ENCODE peak calls at places on chromosomes 5 and 9, in nine cellular contexts. R, L, K, N, X, D, V, T and S are unnamed samples.
A peak's percentile ranks its signal among the peaks of the same experiment; 100 is the strongest.

GRCh38 chr5:68460147-68460760 is 244.7 kb downstream of the PIK3R1 start:
- DNase-seq in R (peak; percentile 19), L (peak; percentile 37), K (peak; percentile 62), N (peak; percentile 77), X (peak; percentile 26), D (peak; percentile 79), V (peak; percentile 46), T (no peak), S (peak; percentile 85)

GRCh38 chr5:93596676-93597441 is 13.8 kb downstream of the NR2F1 start:
- DNase-seq in R (no peak), L (peak; percentile 20), K (no peak), N (peak; percentile 36), X (peak; percentile 70), D (no peak), V (peak; percentile 45), T (no peak), S (no peak)

GRCh38 chr9:126617003-126617739 is 3.4 kb downstream of the LMX1B start:
- DNase-seq in R (no peak), L (peak; percentile 22), K (no peak), N (no peak), X (no peak), D (no peak), V (no peak), T (no peak), S (no peak)

GRCh38 chr5:135930029-135930948 is 24.5 kb downstream of the LECT2 start:
- DNase-seq in R (no peak), L (peak; percentile 65), K (no peak), N (no peak), X (no peak), D (no peak), V (no peak), T (peak; percentile 46), S (no peak)

GRCh38 chr5:59079622-59080620 is 497.0 kb downstream of the RAB3C start:
- DNase-seq in R (no peak), L (no peak), K (peak; percentile 94), N (peak; percentile 98), X (no peak), D (peak; percentile 100), V (peak; percentile 54), T (no peak), S (peak; percentile 99)

GRCh38 chr5:181181650-181182565 is 23.1 kb downstream of the TRIM7 start:
- DNase-seq in R (peak; percentile 49), L (peak; percentile 71), K (peak; percentile 58), N (peak; percentile 84), X (peak; percentile 79), D (peak; percentile 77), V (peak; percentile 83), T (peak; percentile 35), S (peak; percentile 84)

GRCh38 chr5:174910245-174910737 is 185.9 kb downstream of the MSX2 start:
- DNase-seq in R (peak; percentile 31), L (peak; percentile 90), K (no peak), N (peak; percentile 67), X (peak; percentile 56), D (peak; percentile 44), V (peak; percentile 65), T (peak; percentile 67), S (peak; percentile 60)

GRCh38 chr9:26477963-26478362 is 414.6 kb downstream of the CAAP1 start:
- DNase-seq in R (no peak), L (no peak), K (no peak), N (no peak), X (no peak), D (no peak), V (no peak), T (no peak), S (no peak)

GRCh38 chr5:122101636-122102285 is 23.7 kb upstream of the LOX start:
- DNase-seq in R (no peak), L (peak; percentile 23), K (peak; percentile 57), N (peak; percentile 79), X (no peak), D (peak; percentile 78), V (peak; percentile 53), T (no peak), S (peak; percentile 80)

GRCh38 chr5:110590187-110590586 is 136.3 kb downstream of the TMEM232 start:
- DNase-seq in R (no peak), L (no peak), K (no peak), N (peak; percentile 36), X (no peak), D (peak; percentile 37), V (peak; percentile 52), T (no peak), S (peak; percentile 24)

GRCh38 chr5:119319890-119320289 is 35.9 kb upstream of the TNFAIP8 start:
- DNase-seq in R (no peak), L (no peak), K (no peak), N (no peak), X (no peak), D (no peak), V (no peak), T (no peak), S (no peak)

GRCh38 chr5:109865636-109866035 is 175.9 kb downstream of the MAN2A1 start:
- DNase-seq in R (no peak), L (no peak), K (peak; percentile 90), N (peak; percentile 89), X (no peak), D (peak; percentile 99), V (peak; percentile 96), T (no peak), S (peak; percentile 98)

GRCh38 chr9:13268469-13268868 is 11.0 kb downstream of the MPDZ start:
- DNase-seq in R (no peak), L (no peak), K (peak; percentile 70), N (peak; percentile 62), X (no peak), D (peak; percentile 43), V (peak; percentile 68), T (no peak), S (peak; percentile 68)

GRCh38 chr5:88829053-88829452 is 53.9 kb downstream of the MEF2C start:
- DNase-seq in R (no peak), L (no peak), K (no peak), N (no peak), X (no peak), D (no peak), V (peak; percentile 7), T (no peak), S (peak; percentile 61)
- TF ChIP-seq CTCF in R (no peak), L (peak; percentile 17), K (peak; percentile 58), N (peak; percentile 22), X (peak; percentile 27), D (peak; percentile 14), V (no peak), T (peak; percentile 34), S (peak; percentile 46)

DNA sequence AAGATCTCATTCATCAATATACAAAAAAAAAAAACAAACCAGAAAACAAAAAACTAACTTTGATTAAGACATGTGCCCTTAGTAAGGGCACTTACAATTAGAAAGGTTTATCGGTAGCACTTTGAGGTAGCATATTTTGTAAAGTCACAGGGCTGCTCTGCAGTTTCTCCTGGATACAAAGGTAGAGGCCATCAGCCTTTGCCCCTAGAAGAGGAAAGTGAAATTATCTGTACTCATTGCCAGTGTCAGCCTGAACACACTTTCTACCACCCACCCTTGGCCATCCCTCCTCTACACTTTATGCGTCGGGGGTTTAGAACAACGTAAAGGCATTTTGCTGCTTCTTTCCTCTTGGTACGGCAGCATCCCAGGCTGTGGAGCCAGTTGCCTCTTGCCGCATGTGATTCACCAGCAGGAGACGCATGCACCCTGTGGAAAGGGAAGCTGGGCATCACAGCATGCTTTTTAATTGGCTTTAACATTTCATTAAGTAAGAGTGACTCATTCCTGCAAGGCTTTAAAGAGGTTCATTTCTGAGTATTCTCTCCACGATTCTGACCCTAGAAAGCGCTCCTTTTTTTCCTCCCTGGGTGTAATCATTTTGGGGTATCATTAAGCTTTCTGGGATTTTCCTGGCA is 84.6 kb downstream of the CEMIP2 start:
- DNase-seq in R (no peak), L (peak; percentile 1), K (peak; percentile 86), N (peak; percentile 71), X (no peak), D (peak; percentile 60), V (peak; percentile 46), T (no peak), S (peak; percentile 67)
- TF ChIP-seq CTCF in R (no peak), L (peak; percentile 70), K (peak; percentile 73), N (peak; percentile 51), X (no peak), D (peak; percentile 36), V (peak; percentile 47), T (no peak), S (peak; percentile 33)

DNA sequence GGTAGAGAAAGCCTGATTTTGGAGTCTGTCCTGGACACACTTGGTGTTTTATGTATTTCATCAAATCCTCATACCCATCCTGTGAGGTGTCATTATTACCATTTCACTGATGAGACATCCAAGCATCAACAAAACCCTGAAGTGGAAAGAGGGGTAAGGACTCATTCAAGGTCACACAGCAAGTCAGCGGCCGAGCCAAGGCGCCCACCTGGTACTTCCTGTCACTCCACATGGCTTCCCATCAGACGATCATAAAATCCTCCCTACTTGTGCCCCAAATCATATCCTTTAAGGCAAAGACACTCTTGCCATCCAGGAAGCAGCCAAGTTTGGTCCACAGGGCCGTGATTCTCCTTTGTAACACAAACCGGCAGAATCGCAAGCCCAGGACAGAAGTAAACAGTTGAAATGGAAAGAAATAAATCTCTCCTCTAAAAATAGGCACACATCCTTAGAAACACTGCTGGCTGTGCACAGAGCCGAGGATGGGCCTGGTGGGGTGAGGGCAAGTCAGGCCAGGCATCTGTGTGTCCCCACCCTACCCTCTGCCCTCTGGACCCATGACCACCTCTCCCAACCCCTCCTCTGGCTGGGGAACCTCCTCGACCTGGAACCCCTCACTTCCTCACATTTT is 30.4 kb downstream of the TMOD1 start:
- DNase-seq in R (no peak), L (no peak), K (no peak), N (no peak), X (no peak), D (no peak), V (no peak), T (no peak), S (no peak)
- TF ChIP-seq CTCF in R (no peak), L (no peak), K (no peak), N (no peak), X (no peak), D (no peak), V (no peak), T (no peak), S (no peak)

GRCh38 chr5:7392401-7393024 is 3.4 kb upstream of the ADCY2 start:
- DNase-seq in R (no peak), L (peak; percentile 30), K (peak; percentile 34), N (peak; percentile 4), X (no peak), D (peak; percentile 53), V (peak; percentile 51), T (no peak), S (peak; percentile 7)

GRCh38 chr5:7393921-7394799 is 1.8 kb upstream of the ADCY2 start:
- DNase-seq in R (no peak), L (no peak), K (no peak), N (no peak), X (no peak), D (no peak), V (no peak), T (no peak), S (no peak)

GRCh38 chr5:7388553-7388952 is 7.4 kb upstream of the ADCY2 start:
- DNase-seq in R (no peak), L (no peak), K (no peak), N (no peak), X (no peak), D (no peak), V (no peak), T (no peak), S (no peak)

GRCh38 chr5:7391688-7392400 is 4.1 kb upstream of the ADCY2 start:
- DNase-seq in R (no peak), L (no peak), K (no peak), N (no peak), X (no peak), D (no peak), V (no peak), T (no peak), S (no peak)

DNA sequence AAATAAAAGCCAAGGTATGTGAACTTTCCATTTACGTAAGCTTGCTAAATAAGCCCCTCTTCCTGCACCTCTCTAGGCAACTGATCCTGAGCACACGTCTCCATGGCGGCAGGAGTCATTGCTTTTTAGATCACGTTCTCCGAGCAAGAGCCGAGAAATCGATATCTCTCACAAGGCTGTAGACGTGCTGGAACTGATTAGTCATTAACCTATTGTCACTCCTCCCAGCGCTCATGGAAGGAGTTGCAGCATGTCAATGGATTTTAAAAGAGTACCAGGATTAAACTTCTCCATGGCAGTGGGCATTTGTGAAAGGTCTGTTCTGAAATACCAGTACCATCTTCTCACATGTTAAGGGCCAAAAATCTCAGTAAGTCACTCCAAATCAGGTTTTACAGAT is 4.7 kb upstream of the ADCY2 start:
- DNase-seq in R (no peak), L (no peak), K (no peak), N (no peak), X (no peak), D (no peak), V (peak; percentile 40), T (peak; percentile 26), S (no peak)
- TF ChIP-seq CTCF in R (no peak), L (peak; percentile 27), K (no peak), N (no peak), X (no peak), D (no peak), V (peak; percentile 18), T (peak; percentile 55), S (no peak)